ENCODE peak calls at places on chromosomes 12 and 14, in five cellular contexts. K is CD8-positive, alpha-beta memory T cell; U is fibroblast of lung; C is SK-N-SH; Z is body of pancreas. E is an unnamed sample. For H3K4me1 and H3K36me3, the result is how much of the 10 kb centered on the place peaks cover.

GRCh38 chr14:71739273-71739990 is 192.8 kb upstream of the RGS6 start:
- DNase-seq in K (no peak), U (no peak), C (peak), Z (no peak), E (peak)

GRCh38 chr14:29521526-29522137 is 406.0 kb downstream of the PRKD1 start:
- DNase-seq in K (no peak), U (no peak), C (no peak), Z (no peak), E (no peak)

GRCh38 chr12:116133149-116133548 is 144.3 kb downstream of the MED13L start:
- DNase-seq in K (no peak), U (peak), C (no peak), Z (no peak), E (no peak)

GRCh38 chr14:86933460-86933859 is 1059.5 kb downstream of the GALC start:
- DNase-seq in K (no peak), U (no peak), C (no peak), Z (no peak), E (no peak)

GRCh38 chr12:38903596-38903995 is 1.8 kb downstream of the CPNE8 start:
- DNase-seq in K (no peak), U (no peak), C (no peak), Z (no peak), E (no peak)

GRCh38 chr14:39505812-39506211 is 73.6 kb upstream of the FBXO33 start:
- DNase-seq in K (no peak), U (no peak), C (no peak), Z (no peak), E (no peak)

GRCh38 chr12:70467476-70467875 is 101.4 kb downstream of the KCNMB4 start:
- DNase-seq in K (no peak), U (no peak), C (no peak), Z (no peak), E (no peak)

GRCh38 chr12:11650697-11651281 is 1.3 kb downstream of the ETV6 start:
- DNase-seq in K (no peak), U (peak), C (peak), Z (no peak), E (peak)

GRCh38 chr12:46386877-46387629 is 14.5 kb upstream of the SLC38A2 start:
- DNase-seq in K (no peak), U (peak), C (no peak), Z (no peak), E (peak)

GRCh38 chr12:32435921-32436710 is 36.8 kb downstream of the FGD4 start:
- DNase-seq in K (no peak), U (no peak), C (no peak), Z (no peak), E (no peak)

GRCh38 chr12:127178039-127178438 is 1088.9 kb upstream of the TMEM132C start:
- DNase-seq in K (no peak), U (no peak), C (no peak), Z (no peak), E (no peak)

GRCh38 chr14:80681651-80682050 is 259.9 kb downstream of the CEP128 start:
- DNase-seq in K (no peak), U (no peak), C (no peak), Z (no peak), E (no peak)

GRCh38 chr14:68680541-68681051 is 112.3 kb downstream of the ZFP36L1 start:
- DNase-seq in K (no peak), U (peak), C (no peak), Z (no peak), E (no peak)
- H3K4me1 ChIP-seq in K (under half), U (under half), C (under half), Z (half or more), E (under half)

GRCh38 chr12:50190859-50191258 is 23.7 kb upstream of the CERS5 start:
- DNase-seq in K (no peak), U (no peak), C (no peak), Z (no peak), E (no peak)
- H3K36me3 ChIP-seq in K (under half), U (under half), C (under half), Z (under half), E (under half)

DNA sequence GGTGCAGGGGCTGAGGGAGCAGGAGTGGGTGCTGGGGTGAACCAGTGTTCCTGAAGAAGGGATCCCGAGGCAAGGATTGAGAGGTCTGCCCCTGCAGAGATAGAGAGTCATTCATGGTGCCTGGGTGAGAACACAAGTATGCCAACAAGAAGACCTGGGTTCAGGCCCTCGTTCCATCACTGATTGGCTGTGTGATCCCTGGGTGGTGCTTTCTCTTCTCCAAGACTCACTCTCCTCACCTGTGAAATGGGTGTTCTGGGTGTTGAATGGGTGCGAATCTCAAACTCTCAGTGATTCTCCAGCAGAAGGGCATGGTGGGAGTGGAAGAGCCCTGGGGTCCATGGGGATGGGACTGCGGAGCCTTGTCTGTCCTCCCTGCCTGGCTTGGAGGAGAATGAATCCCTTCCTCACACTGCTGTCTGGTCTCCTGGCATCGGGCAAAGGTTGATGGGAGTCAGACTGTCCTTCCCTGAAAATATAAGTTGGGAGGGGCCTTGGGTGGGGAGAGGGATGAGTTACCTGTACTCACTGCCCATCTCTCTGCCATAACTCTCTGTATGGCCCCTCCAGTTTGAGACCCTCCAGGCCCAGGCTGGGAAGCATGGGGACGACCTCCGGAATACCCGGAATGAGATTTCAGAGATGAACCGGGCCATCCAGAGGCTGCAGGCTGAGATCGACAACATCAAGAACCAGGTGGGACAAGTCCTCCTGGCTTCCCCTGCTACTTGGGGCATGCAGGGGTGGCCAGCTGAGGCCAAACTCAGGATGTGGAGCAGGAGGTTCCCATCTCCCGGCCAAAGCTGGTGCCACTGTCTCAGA is 9.6 kb downstream of the KRT7 start:
- DNase-seq in K (no peak), U (no peak), C (peak), Z (no peak), E (no peak)
- H3K4me1 ChIP-seq in K (under half), U (under half), C (under half), Z (half or more), E (under half)

DNA sequence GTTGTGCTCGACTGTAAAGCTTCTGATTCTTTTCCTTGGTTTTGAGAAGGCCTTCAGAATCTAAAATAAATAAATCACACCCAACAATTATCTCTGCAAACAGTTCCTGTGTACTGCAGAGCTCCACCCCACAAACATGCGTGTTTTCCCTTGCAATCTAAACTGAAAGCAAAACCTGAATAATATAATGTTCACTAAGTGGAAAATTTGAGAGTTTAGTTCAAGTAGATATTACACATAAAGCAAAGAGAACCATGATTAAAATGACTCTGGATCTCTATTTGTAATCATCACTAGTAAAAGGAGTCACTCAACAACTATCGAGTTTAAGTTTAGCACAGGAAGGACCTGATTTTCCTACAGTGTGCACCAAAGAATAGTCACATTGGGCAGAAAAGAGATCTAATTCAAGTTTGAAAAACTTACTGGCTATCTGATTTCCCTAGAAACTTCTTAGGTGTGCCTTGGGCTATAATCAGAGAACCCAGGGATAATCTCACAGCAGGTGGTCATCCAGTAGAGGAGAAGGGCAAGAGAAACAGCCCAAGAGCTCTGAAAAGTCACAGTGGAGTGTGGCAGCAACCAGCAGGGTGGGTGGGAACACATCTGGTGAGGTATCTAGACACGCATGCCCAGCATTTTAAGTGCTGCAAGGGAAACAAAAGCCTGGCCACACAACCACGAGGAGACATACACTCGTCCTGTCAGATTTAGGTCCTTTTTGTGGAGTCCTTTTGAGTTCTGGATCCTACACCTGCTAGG is 25.4 kb downstream of the ATG14 start:
- DNase-seq in K (no peak), U (no peak), C (no peak), Z (no peak), E (no peak)
- H3K36me3 ChIP-seq in K (under half), U (under half), C (under half), Z (under half), E (under half)

DNA sequence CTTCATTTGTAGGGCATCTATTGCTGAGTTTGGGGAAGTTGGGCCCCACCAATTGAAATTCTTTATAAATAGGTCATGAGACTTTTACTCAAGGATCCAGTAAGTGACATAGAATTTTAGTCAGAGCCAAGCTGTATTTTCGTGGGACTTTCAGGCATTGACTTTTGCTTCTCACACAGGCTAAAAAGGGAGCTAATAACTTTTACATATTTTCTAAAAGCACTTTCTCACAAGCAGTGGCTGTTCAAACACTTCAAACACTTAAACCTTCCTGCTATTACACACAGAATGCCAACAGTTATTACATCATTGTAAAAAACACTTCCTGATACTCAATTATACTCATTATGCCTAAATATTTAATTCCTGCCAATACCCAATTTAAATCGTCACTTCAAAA is 260.6 kb downstream of the MSRB3 start:
- DNase-seq in K (no peak), U (no peak), C (no peak), Z (no peak), E (no peak)
- H3K4me1 ChIP-seq in K (under half), U (under half), C (under half), Z (under half), E (under half)

GRCh38 chr12:4535092-4535491 is 3.6 kb upstream of the RAD51AP1 start:
- DNase-seq in K (no peak), U (no peak), C (no peak), Z (no peak), E (no peak)
- H3K36me3 ChIP-seq in K (under half), U (under half), C (under half), Z (under half), E (under half)

GRCh38 chr12:95117178-95117599 is 43.8 kb upstream of the NR2C1 start:
- DNase-seq in K (peak), U (peak), C (peak), Z (peak), E (peak)
- H3K4me1 ChIP-seq in K (under half), U (under half), C (under half), Z (under half), E (under half)